ENCODE peak calls at places on chromosomes 5 and 9, in four cellular contexts. D is amniotic stem cell, T is H1, J is RPMI8226. H is an unnamed sample.

GRCh38 chr5:124289641-124290201 is 456.7 kb downstream of the ZNF608 start:
- DNase-seq in D (no peak), T (peak), J (no peak), H (peak)

GRCh38 chr9:137458194-137459146 is 664 bp downstream of the NSMF start:
- DNase-seq in D (no peak), T (no peak), J (peak), H (no peak)

GRCh38 chr9:129867138-129868032 is 32.1 kb downstream of the USP20 start:
- DNase-seq in D (no peak), T (peak), J (peak), H (no peak)

GRCh38 chr5:74394924-74395880 is 245.3 kb downstream of the ENC1 start:
- DNase-seq in D (no peak), T (peak), J (peak), H (peak)

GRCh38 chr5:122500245-122501086 is 188.4 kb downstream of the SNCAIP start:
- DNase-seq in D (peak), T (peak), J (peak), H (no peak)

GRCh38 chr9:96491079-96491879 is 41.3 kb downstream of the HABP4 start:
- DNase-seq in D (no peak), T (no peak), J (no peak), H (no peak)

GRCh38 chr5:150155258-150156032 is at the start of gene PDGFRB:
- DNase-seq in D (peak), T (peak), J (no peak), H (no peak)

GRCh38 chr5:135341021-135341666 is 57.9 kb downstream of the MACROH2A1 start:
- DNase-seq in D (no peak), T (no peak), J (no peak), H (no peak)

GRCh38 chr5:178259623-178260536 is 27.3 kb upstream of the PHYKPL start:
- DNase-seq in D (no peak), T (no peak), J (peak), H (no peak)

GRCh38 chr9:94874316-94874715 is 147.8 kb downstream of the AOPEP start:
- DNase-seq in D (peak), T (peak), J (no peak), H (no peak)

GRCh38 chr9:93262537-93263310 is 78.8 kb downstream of the WNK2 start:
- DNase-seq in D (no peak), T (no peak), J (no peak), H (no peak)